ENCODE peak calls at places on chromosomes 4 and X, in eight cellular contexts. F is K562; N is CD8-positive, alpha-beta memory T cell; D is breast epithelium; E is CD8-positive, alpha-beta T cell; C is upper lobe of left lung; L is SK-N-MC; Y is neuronal stem cell. B is an unnamed sample.

GRCh38 chr4:107330915-107331314 is 294.8 kb upstream of the DKK2 start:
- DNase-seq in E (no peak), C (no peak), N (no peak), F (no peak), L (no peak), Y (no peak), D (no peak), B (no peak)

GRCh38 chr4:155629183-155629825 is 37.3 kb upstream of the GUCY1A1 start:
- DNase-seq in C (no peak), F (no peak), L (no peak), D (no peak), E (no peak), N (no peak), Y (no peak), B (no peak)

GRCh38 chrX:13647709-13648212 is 5.2 kb upstream of the TCEANC start:
- DNase-seq in L (no peak), C (no peak), F (peak), E (peak), D (no peak), N (peak), Y (no peak), B (no peak)

GRCh38 chr4:54390670-54391069 is 161.6 kb downstream of the PDGFRA start:
- DNase-seq in E (no peak), N (no peak), F (no peak), D (no peak), C (no peak), Y (no peak), L (no peak), B (no peak)

GRCh38 chr4:140937866-140938265 is 181.7 kb upstream of the TBC1D9 start:
- DNase-seq in C (no peak), D (no peak), L (no peak), N (no peak), E (no peak), F (no peak), Y (no peak), B (no peak)

GRCh38 chrX:103253608-103254007 is 1.3 kb downstream of the TCEAL8 start:
- DNase-seq in Y (no peak), F (peak), N (no peak), L (no peak), E (no peak), D (no peak), C (no peak), B (no peak)

GRCh38 chr4:123250843-123251242 is 145.8 kb upstream of the SPRY1 start:
- DNase-seq in N (no peak), Y (no peak), D (no peak), L (no peak), C (no peak), E (no peak), F (no peak), B (no peak)

GRCh38 chr4:159227984-159228383 is 125.1 kb downstream of the RAPGEF2 start:
- DNase-seq in L (no peak), N (no peak), Y (peak), C (no peak), E (no peak), F (no peak), D (no peak), B (no peak)

GRCh38 chrX:112083624-112084326 is 1.2 kb upstream of the TRPC5 start:
- DNase-seq in E (no peak), D (no peak), C (no peak), L (no peak), F (no peak), N (no peak), Y (no peak), B (no peak)

GRCh38 chr4:8228319-8229250 is 29.5 kb downstream of the SH3TC1 start:
- DNase-seq in F (peak), E (peak), L (no peak), C (peak), N (peak), D (no peak), Y (no peak), B (no peak)

GRCh38 chrX:120452131-120452530 is 17.0 kb downstream of the LAMP2 start:
- DNase-seq in N (no peak), Y (peak), F (no peak), E (no peak), D (no peak), C (no peak), L (no peak), B (no peak)

GRCh38 chr4:147683172-147683571 is 791 bp downstream of the PRMT9 start:
- DNase-seq in N (no peak), C (no peak), D (no peak), E (peak), F (no peak), Y (no peak), L (no peak), B (no peak)

GRCh38 chr4:78220283-78220682 is 163.2 kb downstream of the FRAS1 start:
- DNase-seq in L (no peak), N (no peak), C (no peak), D (no peak), Y (no peak), F (no peak), E (no peak), B (no peak)

GRCh38 chr4:78362310-78362709 is 189.3 kb upstream of the ANXA3 start:
- DNase-seq in Y (no peak), C (no peak), L (no peak), F (no peak), D (no peak), E (no peak), N (no peak), B (no peak)

GRCh38 chr4:68469482-68469881 is 22.2 kb downstream of the TMPRSS11E start:
- DNase-seq in E (no peak), Y (no peak), C (no peak), D (no peak), L (no peak), F (no peak), N (no peak), B (no peak)

GRCh38 chrX:7068939-7069367 is 78.6 kb upstream of the STS start:
- DNase-seq in F (no peak), D (no peak), E (no peak), Y (no peak), L (no peak), N (no peak), C (no peak), B (no peak)

GRCh38 chr4:14155803-14156202 is 528.3 kb upstream of the BOD1L1 start:
- DNase-seq in N (no peak), L (no peak), Y (no peak), E (no peak), D (no peak), F (no peak), C (no peak), B (no peak)

GRCh38 chr4:110970642-110971041 is 347.8 kb upstream of the PITX2 start:
- DNase-seq in D (no peak), Y (peak), E (no peak), F (no peak), N (no peak), C (no peak), L (no peak), B (no peak)

GRCh38 chr4:71184195-71184781 is 154.5 kb upstream of the SLC4A4 start:
- DNase-seq in E (peak), D (no peak), Y (peak), C (no peak), F (peak), L (no peak), N (peak), B (no peak)

GRCh38 chr4:68748181-68748981 is 67.4 kb upstream of the UGT2B10 start:
- DNase-seq in C (no peak), N (no peak), D (no peak), F (no peak), L (no peak), Y (no peak), E (no peak), B (no peak)

GRCh38 chr4:118277243-118277642 is 75.6 kb downstream of the PRSS12 start:
- DNase-seq in Y (no peak), D (no peak), L (no peak), F (no peak), E (no peak), N (no peak), C (no peak), B (no peak)

GRCh38 chr4:101774807-101775206 is 15.7 kb upstream of the BANK1 start:
- DNase-seq in D (no peak), Y (no peak), E (no peak), N (no peak), C (no peak), F (no peak), L (peak), B (no peak)

GRCh38 chr4:38109896-38110295 is 149.7 kb downstream of the PTTG2 start:
- DNase-seq in N (no peak), C (no peak), Y (peak), L (no peak), D (no peak), E (no peak), F (no peak), B (no peak)

GRCh38 chr4:149801416-149801815 is 14.2 kb downstream of the IQCM start:
- DNase-seq in N (no peak), D (no peak), F (no peak), Y (no peak), L (no peak), C (no peak), E (no peak), B (no peak)

GRCh38 chrX:12970691-12971202 is 4.2 kb upstream of the TMSB4X start:
- DNase-seq in F (no peak), D (no peak), C (no peak), L (no peak), E (peak), Y (no peak), N (peak), B (no peak)

GRCh38 chr4:78379991-78380739 is 171.4 kb upstream of the ANXA3 start:
- DNase-seq in L (no peak), F (no peak), C (no peak), Y (no peak), D (no peak), N (no peak), E (no peak), B (no peak)

GRCh38 chrX:139783959-139784358 is 76.0 kb upstream of the MCF2 start:
- DNase-seq in E (no peak), N (no peak), C (no peak), D (no peak), L (no peak), Y (no peak), F (no peak), B (no peak)

GRCh38 chr4:124710253-124710849 is 2.2 kb downstream of the ANKRD50 start:
- DNase-seq in D (no peak), L (no peak), N (no peak), C (no peak), F (no peak), Y (no peak), E (no peak), B (no peak)

GRCh38 chr4:89299153-89299789 is 8.3 kb downstream of the GPRIN3 start:
- DNase-seq in D (no peak), E (no peak), N (no peak), Y (no peak), C (no peak), F (no peak), L (no peak), B (no peak)

GRCh38 chr4:1802151-1802715 is 9.1 kb downstream of the FGFR3 start:
- DNase-seq in D (no peak), L (no peak), N (no peak), E (no peak), C (peak), Y (no peak), F (peak), B (no peak)

GRCh38 chr4:687975-688694 is 816 bp downstream of the SLC49A3 start:
- DNase-seq in L (no peak), D (no peak), Y (no peak), C (peak), N (no peak), F (no peak), E (no peak), B (no peak)
- H3K27ac ChIP-seq in L (no peak), D (peak), Y (no peak), C (peak), N (peak), F (peak), E (no peak), B (no peak)

DNA sequence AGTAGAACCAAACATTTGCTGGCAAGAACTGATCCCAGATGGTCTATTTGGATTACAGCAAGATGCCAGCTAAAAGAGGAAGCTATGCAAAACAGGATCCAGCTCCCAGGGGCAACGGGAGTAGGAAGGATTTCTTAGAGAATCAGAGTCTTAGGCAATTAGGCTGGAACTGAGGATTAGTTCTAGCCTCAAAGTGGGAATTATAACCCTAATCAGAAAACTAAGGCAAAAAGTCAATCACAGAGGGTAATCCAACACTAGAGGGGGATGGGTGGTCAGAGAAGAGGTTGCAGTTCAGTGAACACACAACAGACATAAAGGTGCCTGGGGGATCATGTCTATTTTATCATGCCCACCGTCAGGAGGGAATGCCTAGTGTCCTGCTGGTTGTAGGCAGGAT is 133.0 kb upstream of the PLS3 start:
- DNase-seq in N (no peak), Y (no peak), F (no peak), C (no peak), D (no peak), E (no peak), L (no peak), B (no peak)
- H3K27ac ChIP-seq in N (no peak), Y (no peak), F (no peak), C (no peak), D (no peak), E (no peak), L (no peak), B (no peak)

DNA sequence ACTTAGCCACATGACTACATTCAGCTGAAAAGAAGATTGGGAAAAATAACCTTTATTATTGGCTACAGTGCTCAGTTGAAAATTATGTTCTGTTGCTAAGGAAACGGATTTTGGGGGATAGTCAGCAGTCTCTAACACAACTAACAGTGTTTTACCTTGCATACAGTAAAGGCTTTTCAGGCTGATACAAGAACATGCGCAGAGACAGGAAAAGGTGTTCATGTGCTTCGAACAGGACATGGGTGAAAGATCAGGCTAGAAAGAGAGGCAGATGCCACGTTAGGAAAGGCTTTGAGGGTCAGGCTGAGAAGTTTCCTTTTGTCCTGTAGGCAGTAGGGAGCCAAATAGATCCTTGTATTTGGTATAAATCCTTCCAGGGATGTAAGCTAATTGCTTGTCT is 14.8 kb upstream of the RHOH start:
- DNase-seq in E (no peak), N (no peak), L (no peak), Y (no peak), C (no peak), D (no peak), F (no peak), B (no peak)
- H3K27ac ChIP-seq in E (no peak), N (no peak), L (peak), Y (no peak), C (no peak), D (no peak), F (no peak), B (no peak)

DNA sequence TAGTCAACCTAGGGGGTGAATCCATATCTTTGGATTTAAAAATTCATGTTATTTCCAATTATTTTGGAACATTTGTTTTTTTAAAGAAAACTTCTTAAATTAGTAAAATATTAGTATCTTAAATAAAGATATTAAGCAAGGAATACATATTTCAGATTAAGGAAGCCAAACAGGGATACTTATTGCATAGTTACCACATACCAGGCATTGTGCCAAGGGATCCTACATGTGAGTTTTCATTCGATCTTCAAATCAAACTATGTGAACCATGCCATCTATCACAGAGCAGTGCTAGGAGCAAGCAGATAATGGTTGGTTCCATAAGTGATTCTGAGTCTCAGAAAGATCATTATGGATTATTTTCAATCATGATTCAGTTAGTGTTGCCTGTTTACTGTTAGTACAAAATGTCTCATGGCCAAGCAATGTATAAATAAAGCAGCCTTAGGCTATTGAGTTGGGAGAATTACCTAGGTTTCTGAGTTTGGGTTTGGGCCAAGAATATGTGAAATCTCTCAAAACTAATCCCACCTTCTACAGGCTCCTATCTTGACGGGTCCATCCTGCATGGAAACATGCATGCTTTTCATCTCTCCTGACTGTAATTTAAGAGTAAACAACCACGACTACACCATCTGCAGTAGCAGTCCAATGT is 176.7 kb downstream of the NPFFR2 start:
- DNase-seq in E (no peak), Y (no peak), C (no peak), F (no peak), D (no peak), L (peak), N (no peak), B (no peak)
- H3K27ac ChIP-seq in E (no peak), Y (no peak), C (no peak), F (no peak), D (no peak), L (no peak), N (no peak), B (no peak)

DNA sequence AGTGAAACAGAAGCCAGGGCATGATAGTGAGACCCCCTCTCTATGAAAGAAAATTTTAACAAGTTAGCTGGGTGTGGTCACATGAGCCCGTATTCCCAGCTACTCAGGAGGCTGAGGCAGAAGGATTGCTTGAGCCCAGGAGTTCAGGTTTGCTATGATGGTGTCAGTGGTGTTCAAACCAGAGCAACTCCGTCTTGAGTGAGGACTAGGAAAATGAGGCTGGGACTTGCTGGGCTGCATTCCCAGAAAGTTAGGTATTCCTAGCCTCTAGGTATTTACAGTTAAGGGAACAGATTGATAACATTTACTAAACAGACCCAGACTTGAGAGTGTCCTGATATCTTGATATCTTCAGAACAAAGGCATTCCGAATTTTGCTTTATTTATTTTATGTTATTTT is 37.0 kb upstream of the NOCT start:
- DNase-seq in N (no peak), Y (no peak), L (no peak), E (no peak), F (no peak), D (no peak), C (no peak), B (no peak)
- H3K27ac ChIP-seq in N (no peak), Y (no peak), L (no peak), E (no peak), F (no peak), D (no peak), C (no peak), B (no peak)

DNA sequence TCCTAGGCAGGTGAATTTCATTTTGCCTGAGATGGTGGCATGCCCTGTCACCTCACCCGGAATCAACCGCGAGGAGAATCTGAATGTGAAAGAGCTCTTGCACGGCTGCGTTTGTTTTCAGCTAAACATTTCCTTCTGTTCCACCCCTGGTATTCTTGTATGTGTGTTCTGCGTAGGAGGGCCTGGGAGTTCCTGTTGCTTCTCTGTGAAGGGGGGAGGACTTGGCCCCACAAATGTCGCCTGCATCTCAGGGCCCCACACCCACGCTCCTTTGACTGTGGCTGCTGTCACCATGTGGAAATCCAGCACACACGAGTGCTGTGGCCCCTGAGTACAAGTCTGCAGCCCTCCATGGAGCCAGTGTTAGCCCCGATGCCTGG is 45.8 kb upstream of the CLCN4 start:
- DNase-seq in N (no peak), D (no peak), L (no peak), C (no peak), Y (no peak), F (no peak), E (peak), B (no peak)
- H3K27ac ChIP-seq in N (peak), D (no peak), L (no peak), C (peak), Y (no peak), F (no peak), E (peak), B (peak)

B was measured in substantia nigra.